ENCODE peak calls at places on chromosomes 13 and 19, in four cellular contexts. I, K, J and Q are unnamed samples.

GRCh38 chr13:50410921-50411712 is 395.9 kb downstream of the KCNRG start:
- DNase-seq in I (no peak), K (no peak), J (peak), Q (no peak)

GRCh38 chr19:52959613-52960295 is 2.9 kb downstream of the ZNF816 start:
- DNase-seq in I (no peak), K (no peak), J (no peak), Q (no peak)

GRCh38 chr13:65085977-65086376 is 2144.2 kb downstream of the PCDH9 start:
- DNase-seq in I (no peak), K (no peak), J (no peak), Q (peak)

GRCh38 chr13:102948006-102948405 is 102.2 kb downstream of the ERCC5 start:
- DNase-seq in I (no peak), K (peak), J (no peak), Q (no peak)

GRCh38 chr19:19749332-19750130 is 16.6 kb upstream of the ZNF14 start:
- DNase-seq in I (no peak), K (no peak), J (no peak), Q (no peak)

GRCh38 chr13:108154421-108154858 is 60.9 kb downstream of the LIG4 start:
- DNase-seq in I (no peak), K (no peak), J (no peak), Q (no peak)

GRCh38 chr13:108948269-108948671 is 318.9 kb downstream of the MYO16 start:
- DNase-seq in I (no peak), K (no peak), J (no peak), Q (no peak)

GRCh38 chr19:2820112-2820702 is 539 bp downstream of the ZNF554 start:
- DNase-seq in I (no peak), K (no peak), J (no peak), Q (no peak)

GRCh38 chr19:28331596-28331995 is 881.4 kb downstream of the UQCRFS1 start:
- DNase-seq in I (no peak), K (no peak), J (no peak), Q (no peak)

GRCh38 chr13:114143806-114144605 is 11.6 kb upstream of the RASA3 start:
- DNase-seq in I (peak), K (no peak), J (no peak), Q (no peak)

GRCh38 chr13:113545455-113545930 is 39.1 kb upstream of the TFDP1 start:
- DNase-seq in I (no peak), K (no peak), J (no peak), Q (no peak)

GRCh38 chr13:69999875-70000274 is 107.8 kb upstream of the ATXN8OS start:
- DNase-seq in I (no peak), K (no peak), J (no peak), Q (no peak)

GRCh38 chr19:15622991-15623390 is 8.0 kb downstream of the CYP4F8 start:
- DNase-seq in I (no peak), K (no peak), J (no peak), Q (no peak)

GRCh38 chr19:33840783-33841182 is 44.1 kb downstream of the KCTD15 start:
- DNase-seq in I (no peak), K (no peak), J (no peak), Q (no peak)

GRCh38 chr13:49561064-49561410 is 24.3 kb downstream of the RCBTB1 start:
- DNase-seq in I (no peak), K (peak), J (no peak), Q (no peak)

GRCh38 chr13:96650301-96650886 is 343.9 kb downstream of the OXGR1 start:
- DNase-seq in I (no peak), K (no peak), J (peak), Q (no peak)

GRCh38 chr19:46115396-46116109 is 8.9 kb downstream of the IGFL3 start:
- DNase-seq in I (no peak), K (no peak), J (no peak), Q (no peak)

GRCh38 chr13:31674056-31674455 is 65.3 kb upstream of the RXFP2 start:
- DNase-seq in I (no peak), K (no peak), J (no peak), Q (no peak)

GRCh38 chr19:3503036-3503572 is 2.6 kb upstream of the DOHH start:
- DNase-seq in I (no peak), K (no peak), J (no peak), Q (no peak)

GRCh38 chr13:51770160-51770559 is 33.8 kb downstream of the DHRS12 start:
- DNase-seq in I (no peak), K (no peak), J (no peak), Q (no peak)

GRCh38 chr19:40445637-40445944 is 1.5 kb upstream of the SERTAD3 start:
- DNase-seq in I (no peak), K (no peak), J (no peak), Q (no peak)

GRCh38 chr19:41330946-41331678 is 21.1 kb downstream of the CCDC97 start:
- DNase-seq in I (no peak), K (no peak), J (no peak), Q (no peak)

GRCh38 chr19:10290876-10291553 is 1.3 kb downstream of the ICAM5 start:
- DNase-seq in I (peak), K (no peak), J (no peak), Q (peak)